ENCODE peak calls at places on chromosomes 11 and 22, in five cellular contexts. T is spleen, U is IMR-90, J is dorsolateral prefrontal cortex, Q is MCF 10A. H is an unnamed sample.

GRCh38 chr11:131095501-131096185 is 179.4 kb upstream of the SNX19 start:
- DNase-seq in J (no peak), Q (no peak), U (no peak), T (no peak), H (no peak)

GRCh38 chr11:128745296-128746183 is 51.7 kb downstream of the FLI1 start:
- DNase-seq in Q (no peak), T (no peak), J (no peak), U (peak), H (peak)

GRCh38 chr22:25399649-25400151 is 164.8 kb upstream of the GRK3 start:
- DNase-seq in Q (no peak), T (peak), J (no peak), U (no peak), H (no peak)

GRCh38 chr11:72319261-72319660 is 75.3 kb upstream of the PHOX2A start:
- DNase-seq in U (no peak), T (no peak), J (no peak), Q (no peak), H (no peak)

GRCh38 chr11:28106351-28107043 is 1.5 kb downstream of the KIF18A start:
- DNase-seq in T (peak), J (no peak), U (no peak), Q (peak), H (no peak)

GRCh38 chr22:46287873-46288751 is 8.6 kb upstream of the GTSE1 start:
- DNase-seq in T (peak), Q (no peak), U (no peak), J (no peak), H (no peak)

GRCh38 chr11:86245369-86246292 is 1.1 kb downstream of the EED start:
- DNase-seq in Q (peak), U (peak), J (no peak), T (peak), H (no peak)

GRCh38 chr11:109306322-109306721 is 115.7 kb upstream of the C11orf87 start:
- DNase-seq in Q (no peak), T (no peak), J (no peak), U (peak), H (no peak)

GRCh38 chr11:104609297-104609696 is 289.0 kb downstream of the CASP12 start:
- DNase-seq in U (peak), J (no peak), Q (peak), T (no peak), H (peak)

GRCh38 chr11:104897891-104898684 is at the start of gene CASP12:
- DNase-seq in U (peak), J (no peak), Q (no peak), T (no peak), H (no peak)

GRCh38 chr22:30385913-30386312 is 1.3 kb downstream of the RNF215 start:
- DNase-seq in U (no peak), Q (no peak), T (no peak), J (no peak), H (no peak)

GRCh38 chr11:17734986-17735822 is 623 bp downstream of the KCNC1 start:
- DNase-seq in Q (peak), T (peak), J (peak), U (peak), H (peak)

GRCh38 chr11:93131709-93132108 is 66.1 kb downstream of the SLC36A4 start:
- DNase-seq in Q (peak), T (no peak), J (no peak), U (no peak), H (no peak)
- TF ChIP-seq CTCF in Q (no peak), T (no peak), J (no peak), U (peak), H (no peak)

DNA sequence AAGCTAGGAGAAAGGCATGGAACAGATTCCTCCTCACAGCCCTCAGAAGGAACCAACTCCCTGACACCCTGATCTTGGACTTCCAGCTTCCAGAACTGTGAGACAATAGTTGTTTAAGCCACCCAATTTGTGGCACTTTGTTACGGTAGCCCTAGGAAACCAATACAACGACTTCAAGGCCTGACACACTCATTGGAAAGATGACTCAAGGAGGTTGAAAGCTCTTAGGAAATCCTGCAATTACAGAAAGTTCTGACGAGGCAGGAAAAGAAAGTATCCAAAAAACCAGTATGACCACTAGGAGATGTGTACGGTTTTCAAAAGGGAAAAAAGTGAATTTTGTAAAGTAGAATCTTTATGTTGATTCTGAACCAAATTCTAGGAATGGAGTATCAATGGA is 161.4 kb downstream of the SWAP70 start:
- DNase-seq in U (peak), Q (peak), T (no peak), J (no peak), H (peak)
- TF ChIP-seq CTCF in U (no peak), Q (no peak), T (no peak), J (no peak), H (peak)

GRCh38 chr11:70158201-70158600 is 44.9 kb upstream of the FADD start:
- DNase-seq in Q (peak), J (no peak), U (peak), T (no peak), H (no peak)
- TF ChIP-seq CTCF in Q (peak), J (no peak), U (peak), T (no peak), H (peak)

DNA sequence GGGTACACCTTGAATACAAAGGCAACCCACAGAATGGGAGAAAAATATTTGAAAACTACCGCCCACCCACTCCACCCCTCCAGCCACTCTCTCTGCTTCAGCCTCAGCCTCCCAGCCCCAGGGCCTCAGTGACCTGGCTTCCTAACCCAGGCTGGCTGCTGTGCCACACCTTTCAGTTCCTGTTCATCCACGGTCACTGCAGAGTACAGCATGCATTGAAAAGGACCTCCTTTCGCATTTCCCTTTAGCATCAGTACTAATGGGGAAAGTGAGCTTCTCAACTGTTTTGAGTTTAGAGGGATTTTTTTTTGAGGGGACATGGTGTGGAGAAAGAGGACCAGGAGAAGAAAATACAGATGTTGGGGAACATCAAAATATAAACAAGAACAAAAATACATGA is 28.7 kb upstream of the SERPIND1 start:
- DNase-seq in U (no peak), J (no peak), T (no peak), Q (no peak), H (no peak)
- TF ChIP-seq CTCF in U (no peak), J (no peak), T (no peak), Q (no peak), H (no peak)

GRCh38 chr11:7413961-7414728 is 71.2 kb upstream of the OLFML1 start:
- DNase-seq in T (no peak), Q (no peak), U (no peak), J (no peak), H (peak)
- TF ChIP-seq CTCF in T (no peak), Q (no peak), U (no peak), J (no peak), H (peak)

GRCh38 chr22:18068381-18068988 is 9.3 kb upstream of the PEX26 start:
- DNase-seq in U (peak), T (no peak), J (no peak), Q (no peak), H (no peak)

GRCh38 chr22:18068991-18069390 is 8.8 kb upstream of the PEX26 start:
- DNase-seq in U (no peak), T (no peak), Q (no peak), J (no peak), H (no peak)

GRCh38 chr22:18071968-18072310 is 5.9 kb upstream of the PEX26 start:
- DNase-seq in T (peak), Q (no peak), U (no peak), J (no peak), H (no peak)

GRCh38 chr22:18070041-18070440 is 7.7 kb upstream of the PEX26 start:
- DNase-seq in U (no peak), T (no peak), J (no peak), Q (no peak), H (no peak)

GRCh38 chr22:18070556-18071306 is 7.1 kb upstream of the PEX26 start:
- DNase-seq in J (no peak), Q (no peak), T (peak), U (no peak), H (no peak)
- TF ChIP-seq CTCF in J (no peak), Q (no peak), T (no peak), U (peak), H (peak)

H was measured in AG09319.